ENCODE peak calls at places on chromosome 7, in nine cellular contexts. Z is kidney glomerular epithelial cell; U is HT-29; Q is GDM1; F is activated T-helper 1 cell treated with anti-CD3 and anti-CD28 coated beads, Interleukin-2, amount 50 U/mL, for 16 hours; A is AG04449; C is BJ; M is activated CD8-positive, alpha-beta memory T cell treated with anti-CD3 and anti-CD28 coated beads, Interleukin-2, amount 50 U/mL, for 48 hours; X is naive thymus-derived CD4-positive, alpha-beta T cell. Y is an unnamed sample.

GRCh38 chr7:19713676-19714075 is 4.8 kb upstream of the POLR1F start:
- DNase-seq in Z (peak), U (peak), Q (no peak), F (no peak), A (peak), C (no peak), M (no peak), X (peak), Y (no peak)

GRCh38 chr7:32564542-32564941 is 69.3 kb downstream of the AVL9 start:
- DNase-seq in Z (no peak), U (no peak), Q (no peak), F (no peak), A (no peak), C (no peak), M (no peak), X (no peak), Y (no peak)

GRCh38 chr7:108034586-108034985 is 31.6 kb upstream of the LAMB1 start:
- DNase-seq in Z (no peak), U (no peak), Q (no peak), F (no peak), A (no peak), C (no peak), M (no peak), X (no peak), Y (no peak)

GRCh38 chr7:70520604-70521003 is 611.3 kb upstream of the GALNT17 start:
- DNase-seq in Z (peak), U (no peak), Q (no peak), F (no peak), A (peak), C (no peak), M (no peak), X (no peak), Y (no peak)

GRCh38 chr7:130345106-130345505 is 490 bp downstream of the CPA5 start:
- DNase-seq in Z (no peak), U (no peak), Q (no peak), F (no peak), A (no peak), C (no peak), M (no peak), X (no peak), Y (no peak)

GRCh38 chr7:20365486-20365885 is 34.8 kb downstream of the ITGB8 start:
- DNase-seq in Z (no peak), U (no peak), Q (no peak), F (no peak), A (no peak), C (no peak), M (no peak), X (no peak), Y (no peak)

GRCh38 chr7:52863667-52864066 is 171.8 kb upstream of the POM121L12 start:
- DNase-seq in Z (no peak), U (no peak), Q (no peak), F (no peak), A (no peak), C (no peak), M (no peak), X (no peak), Y (no peak)

GRCh38 chr7:36871863-36872262 is 147.6 kb upstream of the AOAH start:
- DNase-seq in Z (no peak), U (peak), Q (no peak), F (no peak), A (no peak), C (no peak), M (no peak), X (peak), Y (no peak)

GRCh38 chr7:123755345-123755744 is 6.5 kb upstream of the WASL start:
- DNase-seq in Z (no peak), U (no peak), Q (no peak), F (no peak), A (no peak), C (no peak), M (no peak), X (no peak), Y (no peak)

GRCh38 chr7:24201221-24201620 is 82.8 kb upstream of the NPY start:
- DNase-seq in Z (no peak), U (no peak), Q (no peak), F (no peak), A (no peak), C (no peak), M (no peak), X (no peak), Y (no peak)

GRCh38 chr7:107503667-107504066 is 33.8 kb downstream of the GPR22 start:
- DNase-seq in Z (no peak), U (no peak), Q (no peak), F (no peak), A (no peak), C (no peak), M (no peak), X (no peak), Y (no peak)

GRCh38 chr7:70479153-70480021 is 652.6 kb upstream of the GALNT17 start:
- DNase-seq in Z (no peak), U (no peak), Q (no peak), F (no peak), A (no peak), C (no peak), M (no peak), X (no peak), Y (no peak)

GRCh38 chr7:31835471-31835870 is 148.5 kb downstream of the PPP1R17 start:
- DNase-seq in Z (no peak), U (no peak), Q (no peak), F (no peak), A (no peak), C (no peak), M (no peak), X (no peak), Y (no peak)